ENCODE peak calls at places on chromosomes 13 and 19, in ten cellular contexts. One of them, this sample, is unnamed.

GRCh38 chr19:17037184-17037583 is 10.6 kb upstream of the CPAMD8 start:
- DNase-seq in caudate nucleus: no peak
- DNase-seq in activated T-cell treated with anti-CD3 and anti-CD28 coated beads for 1 hour: no peak
- DNase-seq in islet precursor cell: no peak
- DNase-seq in activated CD4-positive, alpha-beta T cell treated with anti-CD3 and anti-CD28 coated beads, Interleukin-2, amount 50 U/mL, for 24 hours: no peak
- DNase-seq in stimulated activated effector memory CD8-positive, alpha-beta T cell treated with anti-CD3 and anti-CD28 coated beads, Interleukin-12 subunit alpha, Interleukin-12 subunit beta, amount 100 ng/mL, for 72 hours: no peak
- DNase-seq in T-helper 17 cell: no peak
- DNase-seq in hepatic stellate cell: no peak
- DNase-seq in naive thymus-derived CD4-positive, alpha-beta T cell: no peak
- DNase-seq in stomach: no peak
- DNase-seq in this sample: no peak

GRCh38 chr19:38848299-38849146 is 1.3 kb downstream of the HNRNPL start:
- DNase-seq in islet precursor cell: no peak
- DNase-seq in T-helper 17 cell: no peak
- DNase-seq in naive thymus-derived CD4-positive, alpha-beta T cell: no peak
- DNase-seq in hepatic stellate cell: no peak
- DNase-seq in stimulated activated effector memory CD8-positive, alpha-beta T cell treated with anti-CD3 and anti-CD28 coated beads, Interleukin-12 subunit alpha, Interleukin-12 subunit beta, amount 100 ng/mL, for 72 hours: peak; percentile 59
- DNase-seq in activated T-cell treated with anti-CD3 and anti-CD28 coated beads for 1 hour: no peak
- DNase-seq in stomach: no peak
- DNase-seq in caudate nucleus: no peak
- DNase-seq in activated CD4-positive, alpha-beta T cell treated with anti-CD3 and anti-CD28 coated beads, Interleukin-2, amount 50 U/mL, for 24 hours: no peak
- DNase-seq in this sample: no peak

GRCh38 chr19:38251564-38252051 is 4.6 kb downstream of the PPP1R14A start:
- DNase-seq in stimulated activated effector memory CD8-positive, alpha-beta T cell treated with anti-CD3 and anti-CD28 coated beads, Interleukin-12 subunit alpha, Interleukin-12 subunit beta, amount 100 ng/mL, for 72 hours: no peak
- DNase-seq in caudate nucleus: no peak
- DNase-seq in hepatic stellate cell: peak; percentile 62
- DNase-seq in T-helper 17 cell: no peak
- DNase-seq in islet precursor cell: no peak
- DNase-seq in activated CD4-positive, alpha-beta T cell treated with anti-CD3 and anti-CD28 coated beads, Interleukin-2, amount 50 U/mL, for 24 hours: no peak
- DNase-seq in activated T-cell treated with anti-CD3 and anti-CD28 coated beads for 1 hour: no peak
- DNase-seq in stomach: no peak
- DNase-seq in naive thymus-derived CD4-positive, alpha-beta T cell: no peak
- DNase-seq in this sample: no peak

GRCh38 chr19:45667620-45668341 is at the start of gene GIPR:
- DNase-seq in caudate nucleus: peak; percentile 15
- DNase-seq in hepatic stellate cell: peak; percentile 76
- DNase-seq in naive thymus-derived CD4-positive, alpha-beta T cell: peak; percentile 64
- DNase-seq in islet precursor cell: peak; percentile 85
- DNase-seq in stimulated activated effector memory CD8-positive, alpha-beta T cell treated with anti-CD3 and anti-CD28 coated beads, Interleukin-12 subunit alpha, Interleukin-12 subunit beta, amount 100 ng/mL, for 72 hours: peak; percentile 82
- DNase-seq in activated T-cell treated with anti-CD3 and anti-CD28 coated beads for 1 hour: peak; percentile 46
- DNase-seq in activated CD4-positive, alpha-beta T cell treated with anti-CD3 and anti-CD28 coated beads, Interleukin-2, amount 50 U/mL, for 24 hours: peak; percentile 54
- DNase-seq in stomach: peak; percentile 78
- DNase-seq in T-helper 17 cell: peak; percentile 50
- DNase-seq in this sample: no peak

GRCh38 chr13:23447927-23448326 is 14.4 kb upstream of the SACS start:
- DNase-seq in hepatic stellate cell: no peak
- DNase-seq in caudate nucleus: no peak
- DNase-seq in naive thymus-derived CD4-positive, alpha-beta T cell: no peak
- DNase-seq in islet precursor cell: no peak
- DNase-seq in activated T-cell treated with anti-CD3 and anti-CD28 coated beads for 1 hour: no peak
- DNase-seq in activated CD4-positive, alpha-beta T cell treated with anti-CD3 and anti-CD28 coated beads, Interleukin-2, amount 50 U/mL, for 24 hours: no peak
- DNase-seq in T-helper 17 cell: no peak
- DNase-seq in stomach: no peak
- DNase-seq in stimulated activated effector memory CD8-positive, alpha-beta T cell treated with anti-CD3 and anti-CD28 coated beads, Interleukin-12 subunit alpha, Interleukin-12 subunit beta, amount 100 ng/mL, for 72 hours: no peak
- DNase-seq in this sample: no peak

GRCh38 chr13:41408061-41408460 is 49.3 kb upstream of the RGCC start:
- DNase-seq in activated T-cell treated with anti-CD3 and anti-CD28 coated beads for 1 hour: no peak
- DNase-seq in T-helper 17 cell: no peak
- DNase-seq in islet precursor cell: no peak
- DNase-seq in stomach: no peak
- DNase-seq in activated CD4-positive, alpha-beta T cell treated with anti-CD3 and anti-CD28 coated beads, Interleukin-2, amount 50 U/mL, for 24 hours: no peak
- DNase-seq in naive thymus-derived CD4-positive, alpha-beta T cell: no peak
- DNase-seq in stimulated activated effector memory CD8-positive, alpha-beta T cell treated with anti-CD3 and anti-CD28 coated beads, Interleukin-12 subunit alpha, Interleukin-12 subunit beta, amount 100 ng/mL, for 72 hours: no peak
- DNase-seq in hepatic stellate cell: no peak
- DNase-seq in caudate nucleus: no peak
- DNase-seq in this sample: no peak

GRCh38 chr19:53865918-53866696 is 1.6 kb upstream of the MYADM start:
- DNase-seq in activated T-cell treated with anti-CD3 and anti-CD28 coated beads for 1 hour: no peak
- DNase-seq in caudate nucleus: peak; percentile 50
- DNase-seq in T-helper 17 cell: peak; percentile 59
- DNase-seq in stimulated activated effector memory CD8-positive, alpha-beta T cell treated with anti-CD3 and anti-CD28 coated beads, Interleukin-12 subunit alpha, Interleukin-12 subunit beta, amount 100 ng/mL, for 72 hours: peak; percentile 77
- DNase-seq in activated CD4-positive, alpha-beta T cell treated with anti-CD3 and anti-CD28 coated beads, Interleukin-2, amount 50 U/mL, for 24 hours: no peak
- DNase-seq in stomach: peak; percentile 71
- DNase-seq in islet precursor cell: peak; percentile 81
- DNase-seq in hepatic stellate cell: peak; percentile 79
- DNase-seq in naive thymus-derived CD4-positive, alpha-beta T cell: peak; percentile 78
- DNase-seq in this sample: peak; percentile 65

GRCh38 chr13:33281951-33282595 is 3.5 kb downstream of the STARD13 start:
- DNase-seq in caudate nucleus: no peak
- DNase-seq in activated CD4-positive, alpha-beta T cell treated with anti-CD3 and anti-CD28 coated beads, Interleukin-2, amount 50 U/mL, for 24 hours: no peak
- DNase-seq in activated T-cell treated with anti-CD3 and anti-CD28 coated beads for 1 hour: no peak
- DNase-seq in stimulated activated effector memory CD8-positive, alpha-beta T cell treated with anti-CD3 and anti-CD28 coated beads, Interleukin-12 subunit alpha, Interleukin-12 subunit beta, amount 100 ng/mL, for 72 hours: no peak
- DNase-seq in stomach: no peak
- DNase-seq in hepatic stellate cell: no peak
- DNase-seq in T-helper 17 cell: no peak
- DNase-seq in islet precursor cell: no peak
- DNase-seq in naive thymus-derived CD4-positive, alpha-beta T cell: no peak
- DNase-seq in this sample: no peak

GRCh38 chr13:106610511-106610910 is 42.6 kb upstream of the ARGLU1 start:
- DNase-seq in activated T-cell treated with anti-CD3 and anti-CD28 coated beads for 1 hour: no peak
- DNase-seq in T-helper 17 cell: no peak
- DNase-seq in activated CD4-positive, alpha-beta T cell treated with anti-CD3 and anti-CD28 coated beads, Interleukin-2, amount 50 U/mL, for 24 hours: no peak
- DNase-seq in naive thymus-derived CD4-positive, alpha-beta T cell: no peak
- DNase-seq in caudate nucleus: no peak
- DNase-seq in hepatic stellate cell: no peak
- DNase-seq in stimulated activated effector memory CD8-positive, alpha-beta T cell treated with anti-CD3 and anti-CD28 coated beads, Interleukin-12 subunit alpha, Interleukin-12 subunit beta, amount 100 ng/mL, for 72 hours: no peak
- DNase-seq in islet precursor cell: no peak
- DNase-seq in stomach: no peak
- DNase-seq in this sample: no peak

GRCh38 chr19:38945562-38946228 is 15.0 kb downstream of the MRPS12 start:
- DNase-seq in activated CD4-positive, alpha-beta T cell treated with anti-CD3 and anti-CD28 coated beads, Interleukin-2, amount 50 U/mL, for 24 hours: no peak
- DNase-seq in caudate nucleus: no peak
- DNase-seq in islet precursor cell: no peak
- DNase-seq in naive thymus-derived CD4-positive, alpha-beta T cell: no peak
- DNase-seq in T-helper 17 cell: no peak
- DNase-seq in stomach: no peak
- DNase-seq in hepatic stellate cell: no peak
- DNase-seq in activated T-cell treated with anti-CD3 and anti-CD28 coated beads for 1 hour: no peak
- DNase-seq in stimulated activated effector memory CD8-positive, alpha-beta T cell treated with anti-CD3 and anti-CD28 coated beads, Interleukin-12 subunit alpha, Interleukin-12 subunit beta, amount 100 ng/mL, for 72 hours: no peak
- DNase-seq in this sample: no peak

GRCh38 chr19:799076-799881 is 2.0 kb downstream of the PTBP1 start:
- DNase-seq in stimulated activated effector memory CD8-positive, alpha-beta T cell treated with anti-CD3 and anti-CD28 coated beads, Interleukin-12 subunit alpha, Interleukin-12 subunit beta, amount 100 ng/mL, for 72 hours: peak; percentile 70
- DNase-seq in activated CD4-positive, alpha-beta T cell treated with anti-CD3 and anti-CD28 coated beads, Interleukin-2, amount 50 U/mL, for 24 hours: no peak
- DNase-seq in caudate nucleus: no peak
- DNase-seq in stomach: no peak
- DNase-seq in hepatic stellate cell: no peak
- DNase-seq in activated T-cell treated with anti-CD3 and anti-CD28 coated beads for 1 hour: no peak
- DNase-seq in T-helper 17 cell: no peak
- DNase-seq in naive thymus-derived CD4-positive, alpha-beta T cell: peak; percentile 46
- DNase-seq in islet precursor cell: no peak
- DNase-seq in this sample: no peak

GRCh38 chr13:30375436-30375835 is 46.9 kb upstream of the UBE2L5 start:
- DNase-seq in activated CD4-positive, alpha-beta T cell treated with anti-CD3 and anti-CD28 coated beads, Interleukin-2, amount 50 U/mL, for 24 hours: no peak
- DNase-seq in stimulated activated effector memory CD8-positive, alpha-beta T cell treated with anti-CD3 and anti-CD28 coated beads, Interleukin-12 subunit alpha, Interleukin-12 subunit beta, amount 100 ng/mL, for 72 hours: no peak
- DNase-seq in islet precursor cell: no peak
- DNase-seq in T-helper 17 cell: no peak
- DNase-seq in caudate nucleus: no peak
- DNase-seq in stomach: no peak
- DNase-seq in hepatic stellate cell: no peak
- DNase-seq in activated T-cell treated with anti-CD3 and anti-CD28 coated beads for 1 hour: no peak
- DNase-seq in naive thymus-derived CD4-positive, alpha-beta T cell: no peak
- DNase-seq in this sample: no peak

GRCh38 chr13:42361701-42362100 is 89.7 kb downstream of the AKAP11 start:
- DNase-seq in T-helper 17 cell: no peak
- DNase-seq in hepatic stellate cell: no peak
- DNase-seq in islet precursor cell: no peak
- DNase-seq in stomach: no peak
- DNase-seq in naive thymus-derived CD4-positive, alpha-beta T cell: no peak
- DNase-seq in stimulated activated effector memory CD8-positive, alpha-beta T cell treated with anti-CD3 and anti-CD28 coated beads, Interleukin-12 subunit alpha, Interleukin-12 subunit beta, amount 100 ng/mL, for 72 hours: no peak
- DNase-seq in caudate nucleus: no peak
- DNase-seq in activated T-cell treated with anti-CD3 and anti-CD28 coated beads for 1 hour: no peak
- DNase-seq in activated CD4-positive, alpha-beta T cell treated with anti-CD3 and anti-CD28 coated beads, Interleukin-2, amount 50 U/mL, for 24 hours: no peak
- DNase-seq in this sample: no peak

This sample was measured in memory B cell.